ENCODE peak calls at places on chromosome 9, in four cellular contexts. D, H, E and G are unnamed samples.

GRCh38 chr9:94081864-94082468 is 2.3 kb upstream of the PTPDC1 start:
- DNase-seq in D (no peak), H (no peak), E (no peak), G (no peak)

GRCh38 chr9:96344458-96345180 is 38.9 kb downstream of the SLC35D2 start:
- DNase-seq in D (no peak), H (peak), E (peak), G (peak)

GRCh38 chr9:25557645-25558300 is 120.5 kb downstream of the TUSC1 start:
- DNase-seq in D (no peak), H (no peak), E (no peak), G (no peak)

GRCh38 chr9:11946521-11946920 is 746.7 kb upstream of the TYRP1 start:
- DNase-seq in D (no peak), H (no peak), E (no peak), G (no peak)

GRCh38 chr9:111118256-111118950 is 80.1 kb upstream of the LPAR1 start:
- DNase-seq in D (no peak), H (no peak), E (no peak), G (no peak)

GRCh38 chr9:105881654-105882349 is 187.5 kb downstream of the TMEM38B start:
- DNase-seq in D (peak), H (peak), E (peak), G (no peak)

GRCh38 chr9:61666849-61667371 is 477.1 kb downstream of the SPATA31A7 start:
- DNase-seq in D (no peak), H (no peak), E (no peak), G (no peak)

GRCh38 chr9:89781838-89782237 is 177.0 kb downstream of the GADD45G start:
- DNase-seq in D (peak), H (no peak), E (no peak), G (no peak)

GRCh38 chr9:16726023-16726422 is 144.4 kb downstream of the BNC2 start:
- DNase-seq in D (no peak), H (no peak), E (no peak), G (peak)

GRCh38 chr9:121633736-121634135 is 17.7 kb upstream of the DAB2IP start:
- DNase-seq in D (no peak), H (no peak), E (no peak), G (no peak)

GRCh38 chr9:111300140-111300735 is 29.8 kb downstream of the OR2K2 start:
- DNase-seq in D (no peak), H (no peak), E (no peak), G (no peak)

GRCh38 chr9:23342296-23342695 is 483.7 kb downstream of the ELAVL2 start:
- DNase-seq in D (no peak), H (no peak), E (no peak), G (no peak)

GRCh38 chr9:131608469-131609115 is 63.3 kb downstream of the PRRT1B start:
- DNase-seq in D (no peak), H (peak), E (peak), G (peak)

GRCh38 chr9:68755752-68756151 is 50.7 kb downstream of the PIP5K1B start:
- DNase-seq in D (no peak), H (peak), E (no peak), G (no peak)

GRCh38 chr9:124541824-124542223 is 34.6 kb upstream of the NR5A1 start:
- DNase-seq in D (no peak), H (no peak), E (no peak), G (no peak)

GRCh38 chr9:7387844-7388243 is 411.7 kb downstream of the DMAC1 start:
- DNase-seq in D (no peak), H (no peak), E (peak), G (no peak)

GRCh38 chr9:77648458-77649108 is 461 bp upstream of the GNA14 start:
- DNase-seq in D (peak), H (peak), E (peak), G (no peak)

GRCh38 chr9:80968611-80969010 is 720.7 kb downstream of the TLE1 start:
- DNase-seq in D (no peak), H (no peak), E (no peak), G (peak)

GRCh38 chr9:87812375-87813118 is 70.1 kb upstream of the SPATA31E1 start:
- DNase-seq in D (peak), H (peak), E (no peak), G (peak)

GRCh38 chr9:72984990-72985389 is 32.1 kb upstream of the ALDH1A1 start:
- DNase-seq in D (no peak), H (no peak), E (no peak), G (no peak)

GRCh38 chr9:133532937-133533668 is 1.4 kb upstream of the ADAMTSL2 start:
- DNase-seq in D (peak), H (peak), E (peak), G (no peak)

GRCh38 chr9:96025995-96026572 is 150.6 kb downstream of the ERCC6L2 start:
- DNase-seq in D (no peak), H (peak), E (peak), G (no peak)

GRCh38 chr9:134221273-134222017 is 57.1 kb upstream of the RNU6ATAC start:
- DNase-seq in D (no peak), H (peak), E (peak), G (no peak)

GRCh38 chr9:83006378-83006777 is 56.6 kb downstream of the RASEF start:
- DNase-seq in D (no peak), H (no peak), E (no peak), G (no peak)

GRCh38 chr9:92740446-92740961 is 24.1 kb downstream of the BICD2 start:
- DNase-seq in D (no peak), H (no peak), E (no peak), G (peak)

GRCh38 chr9:136792321-136793062 is 1.3 kb downstream of the TMEM141 start:
- DNase-seq in D (no peak), H (no peak), E (no peak), G (no peak)

GRCh38 chr9:75712690-75713089 is 177.8 kb upstream of the PCSK5 start:
- DNase-seq in D (no peak), H (no peak), E (no peak), G (peak)

GRCh38 chr9:134551657-134552348 is 89.8 kb upstream of the COL5A1 start:
- DNase-seq in D (no peak), H (no peak), E (no peak), G (peak)

GRCh38 chr9:8514760-8515159 is 715.2 kb upstream of the DMAC1 start:
- DNase-seq in D (no peak), H (no peak), E (no peak), G (no peak)

GRCh38 chr9:114677418-114677817 is 4.6 kb downstream of the TEX48 start:
- DNase-seq in D (no peak), H (no peak), E (no peak), G (peak)

GRCh38 chr9:69193685-69194032 is 19.6 kb downstream of the TJP2 start:
- DNase-seq in D (no peak), H (no peak), E (no peak), G (no peak)

GRCh38 chr9:135471751-135472640 is 7.6 kb upstream of the PPP1R26 start:
- DNase-seq in D (no peak), H (peak), E (no peak), G (no peak)

GRCh38 chr9:7780261-7780988 is 19.2 kb downstream of the DMAC1 start:
- DNase-seq in D (no peak), H (no peak), E (no peak), G (peak)

GRCh38 chr9:79952401-79952800 is 380.6 kb downstream of the TLE4 start:
- DNase-seq in D (no peak), H (no peak), E (no peak), G (no peak)

GRCh38 chr9:6646028-6646636 is 603 bp upstream of the GLDC start:
- DNase-seq in D (peak), H (no peak), E (no peak), G (no peak)